ENCODE peak calls at places on chromosomes 5 and 9, in seven cellular contexts. G is stomach, W is cardiac fibroblast, B is endothelial cell, T is GM13976, K is progenitor cell of endocrine pancreas, Z is heart left ventricle. U is an unnamed sample.

GRCh38 chr9:104247899-104248460 is 153.9 kb downstream of the SMC2 start:
- DNase-seq in K (no peak), Z (no peak), W (peak), T (no peak), B (no peak), G (no peak), U (no peak)

GRCh38 chr9:110744753-110745522 is 76.3 kb downstream of the MUSK start:
- DNase-seq in G (no peak), B (no peak), K (no peak), W (peak), Z (no peak), T (no peak), U (no peak)

GRCh38 chr5:33969572-33970452 is 14.7 kb downstream of the SLC45A2 start:
- DNase-seq in W (peak), G (no peak), Z (peak), B (peak), T (peak), K (no peak), U (no peak)

GRCh38 chr5:39650234-39650816 is 225.5 kb upstream of the DAB2 start:
- DNase-seq in T (no peak), K (no peak), W (peak), G (no peak), Z (no peak), B (no peak), U (no peak)

GRCh38 chr5:137137013-137137632 is 362.0 kb downstream of the SPOCK1 start:
- DNase-seq in G (no peak), W (peak), T (no peak), Z (no peak), B (no peak), K (no peak), U (no peak)

GRCh38 chr9:94879230-94879629 is 152.7 kb downstream of the AOPEP start:
- DNase-seq in K (no peak), B (no peak), T (no peak), Z (no peak), W (no peak), G (no peak), U (no peak)

GRCh38 chr5:179256229-179257189 is 88.8 kb downstream of the ADAMTS2 start:
- DNase-seq in W (no peak), B (no peak), G (no peak), Z (peak), T (no peak), K (no peak), U (peak)

GRCh38 chr5:120091376-120091948 is 372.6 kb upstream of the PRR16 start:
- DNase-seq in G (no peak), W (peak), T (no peak), K (no peak), Z (no peak), B (no peak), U (no peak)

GRCh38 chr5:88808153-88808552 is 74.8 kb downstream of the MEF2C start:
- DNase-seq in K (no peak), B (no peak), W (no peak), Z (no peak), T (no peak), G (no peak), U (no peak)

GRCh38 chr9:93813687-93814560 is 141.2 kb downstream of the BARX1 start:
- DNase-seq in G (no peak), Z (no peak), W (no peak), K (no peak), T (peak), B (no peak), U (no peak)

GRCh38 chr9:122366074-122366672 is 4.7 kb upstream of the PTGS1 start:
- DNase-seq in W (no peak), T (no peak), G (no peak), K (no peak), B (no peak), Z (no peak), U (peak)

GRCh38 chr5:140488914-140489313 is 58.5 kb upstream of the EIF4EBP3 start:
- DNase-seq in Z (no peak), T (no peak), G (no peak), W (no peak), K (no peak), B (no peak), U (no peak)

GRCh38 chr5:3596261-3596825 is 711 bp downstream of the IRX1 start:
- DNase-seq in K (no peak), B (no peak), G (no peak), Z (no peak), T (no peak), W (no peak), U (no peak)

GRCh38 chr9:136328622-136329041 is 1.3 kb downstream of the GPSM1 start:
- DNase-seq in Z (no peak), K (no peak), B (no peak), G (no peak), T (no peak), W (peak), U (no peak)

GRCh38 chr5:67996596-67996995 is 219.0 kb upstream of the PIK3R1 start:
- DNase-seq in B (no peak), G (no peak), W (no peak), K (no peak), Z (no peak), T (no peak), U (no peak)

GRCh38 chr5:58455066-58455465 is 4.8 kb downstream of the PLK2 start:
- DNase-seq in K (no peak), G (no peak), B (no peak), T (no peak), W (peak), Z (no peak), U (no peak)

GRCh38 chr9:33921967-33922895 is 105.3 kb downstream of the UBE2R2 start:
- DNase-seq in T (no peak), B (peak), G (no peak), W (peak), K (no peak), Z (no peak), U (no peak)

GRCh38 chr9:31166516-31166915 is 1217.9 kb upstream of the ACO1 start:
- DNase-seq in T (no peak), B (no peak), W (no peak), Z (no peak), G (no peak), K (no peak), U (no peak)

GRCh38 chr5:174154559-174154958 is 109.1 kb downstream of the NSG2 start:
- DNase-seq in G (no peak), W (no peak), K (no peak), T (no peak), Z (no peak), B (no peak), U (no peak)

GRCh38 chr5:157108961-157109360 is at the start of gene HAVCR2:
- DNase-seq in Z (peak), W (no peak), B (no peak), G (peak), T (peak), K (no peak), U (no peak)

GRCh38 chr5:132012385-132013005 is 1.0 kb upstream of the ACSL6 start:
- DNase-seq in W (peak), K (peak), Z (peak), G (peak), T (no peak), B (peak), U (peak)

GRCh38 chr9:16276866-16277265 is 593.6 kb downstream of the BNC2 start:
- DNase-seq in K (no peak), W (no peak), B (no peak), Z (no peak), T (no peak), G (no peak), U (no peak)

GRCh38 chr9:17571825-17572224 is 7.0 kb upstream of the SH3GL2 start:
- DNase-seq in Z (no peak), W (no peak), B (no peak), T (no peak), K (no peak), G (no peak), U (no peak)

GRCh38 chr5:124744170-124744911 is 2.1 kb downstream of the ZNF608 start:
- DNase-seq in Z (peak), K (no peak), G (peak), B (peak), T (no peak), W (peak), U (no peak)

GRCh38 chr9:80175286-80175906 is 603.6 kb downstream of the TLE4 start:
- DNase-seq in K (no peak), T (peak), B (no peak), G (peak), Z (no peak), W (peak), U (no peak)

GRCh38 chr5:171757853-171758535 is 27.6 kb upstream of the SMIM23 start:
- DNase-seq in G (no peak), W (peak), Z (no peak), B (no peak), K (no peak), T (no peak), U (no peak)

GRCh38 chr9:17116400-17116837 is 18.4 kb upstream of the CNTLN start:
- DNase-seq in K (no peak), G (no peak), T (no peak), Z (no peak), B (no peak), W (peak), U (no peak)

GRCh38 chr9:115198018-115198417 is 80.1 kb upstream of the TNC start:
- DNase-seq in Z (peak), G (no peak), W (peak), B (no peak), T (no peak), K (no peak), U (no peak)

GRCh38 chr9:128987800-128988199 is 40.3 kb downstream of the NUP188 start:
- DNase-seq in W (peak), T (no peak), Z (no peak), G (no peak), B (no peak), K (no peak), U (peak)

GRCh38 chr9:93261735-93262523 is 78.0 kb downstream of the WNK2 start:
- DNase-seq in W (no peak), G (peak), Z (no peak), B (no peak), K (no peak), T (peak), U (peak)

GRCh38 chr5:133962801-133963476 is 5.5 kb downstream of the C5orf15 start:
- DNase-seq in K (no peak), B (no peak), W (peak), T (no peak), Z (no peak), G (no peak), U (no peak)

GRCh38 chr9:127958728-127959127 is 21.1 kb upstream of the DPM2 start:
- DNase-seq in G (no peak), Z (no peak), K (no peak), W (no peak), B (no peak), T (no peak), U (no peak)

GRCh38 chr9:127959841-127960409 is 20.9 kb downstream of the EEIG1 start:
- DNase-seq in T (no peak), W (no peak), Z (no peak), B (no peak), G (no peak), K (no peak), U (no peak)

GRCh38 chr9:127954831-127955293 is 17.2 kb upstream of the DPM2 start:
- DNase-seq in K (no peak), T (no peak), Z (no peak), G (no peak), W (no peak), B (no peak), U (no peak)

GRCh38 chr9:127953768-127954505 is 16.3 kb upstream of the DPM2 start:
- DNase-seq in W (no peak), T (no peak), G (no peak), K (no peak), B (no peak), Z (no peak), U (no peak)

DNA sequence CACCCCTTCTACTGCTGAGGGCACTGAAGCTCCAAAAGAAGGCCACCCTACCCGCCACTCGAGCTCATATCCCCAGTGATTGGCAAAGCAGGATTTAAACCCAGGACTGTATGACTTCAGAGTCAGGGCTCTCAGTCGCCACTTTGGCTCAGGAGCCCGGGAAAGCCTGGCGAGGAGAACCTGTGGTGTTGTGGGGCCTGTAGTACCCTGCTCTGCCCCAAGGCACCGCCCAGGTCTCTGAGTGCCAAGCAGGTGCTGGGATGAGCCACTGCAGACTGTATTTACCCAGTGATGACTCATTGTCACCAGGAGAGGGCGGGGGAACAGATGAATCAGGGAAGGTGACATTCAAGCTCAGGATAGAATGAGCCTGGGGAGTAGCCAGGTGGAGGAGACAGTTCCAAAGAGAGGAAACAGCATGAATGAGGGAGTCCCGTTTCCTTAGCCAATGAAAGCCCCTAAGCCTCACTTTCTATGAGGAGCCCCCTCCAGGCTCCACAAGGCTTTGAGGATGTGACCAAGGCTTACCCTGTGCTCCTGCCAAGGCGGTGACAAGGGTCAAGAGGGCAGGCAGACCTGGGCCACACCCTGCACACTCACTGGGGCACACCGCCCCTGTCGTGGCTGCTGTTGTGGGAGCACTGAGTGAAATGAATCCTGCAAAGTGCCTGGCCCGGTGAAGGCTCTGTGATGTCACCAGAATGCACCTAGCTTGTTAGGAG is 17.8 kb upstream of the DPM2 start:
- DNase-seq in Z (peak), B (no peak), W (peak), T (peak), K (no peak), G (peak), U (no peak)
- TF ChIP-seq CTCF in Z (peak), B (no peak), W (no peak), T (peak), K (peak), G (peak), U (peak)

GRCh38 chr9:125361837-125362531 is 100.4 kb downstream of the GAPVD1 start:
- DNase-seq in B (peak), G (no peak), Z (no peak), T (no peak), W (peak), K (no peak), U (no peak)
- TF ChIP-seq CTCF in B (peak), G (no peak), Z (peak), T (no peak), W (peak), K (peak), U (peak)

DNA sequence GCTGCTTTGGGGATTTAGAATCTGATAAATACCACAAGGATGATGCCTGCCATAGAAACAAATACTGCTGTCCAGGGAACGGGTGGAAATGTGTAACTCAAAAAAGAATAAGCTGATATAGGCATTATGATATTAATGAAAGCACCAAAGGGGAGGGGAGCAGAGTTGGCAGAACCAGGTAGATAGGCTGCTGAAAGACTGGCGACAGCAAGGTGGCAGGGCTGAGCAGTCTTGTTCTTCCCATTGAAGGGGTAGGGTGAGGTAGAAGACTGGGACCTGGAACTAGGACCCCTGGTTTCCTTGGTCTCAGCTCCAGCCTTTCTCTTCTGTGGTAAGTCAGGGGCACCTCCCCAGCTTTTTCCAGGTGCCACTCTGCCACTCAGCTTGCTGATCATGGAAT is 31.4 kb upstream of the TMOD1 start:
- DNase-seq in B (no peak), K (no peak), T (no peak), G (no peak), W (no peak), Z (no peak), U (no peak)
- TF ChIP-seq CTCF in B (no peak), K (peak), T (peak), G (no peak), W (peak), Z (no peak), U (peak)

GRCh38 chr9:73680831-73681230 is 529.2 kb downstream of the ANXA1 start:
- DNase-seq in W (peak), B (no peak), Z (no peak), G (no peak), K (no peak), T (no peak), U (no peak)

GRCh38 chr9:73689091-73689870 is 537.6 kb downstream of the ANXA1 start:
- DNase-seq in B (no peak), G (no peak), K (no peak), W (no peak), T (no peak), Z (no peak), U (no peak)

GRCh38 chr9:73685786-73686185 is 534.1 kb downstream of the ANXA1 start:
- DNase-seq in K (no peak), B (no peak), Z (no peak), T (no peak), W (no peak), G (no peak), U (no peak)

GRCh38 chr9:73684601-73685000 is 532.9 kb downstream of the ANXA1 start:
- DNase-seq in K (no peak), G (no peak), T (no peak), B (no peak), W (peak), Z (no peak), U (no peak)

GRCh38 chr9:73683862-73684591 is 532.4 kb downstream of the ANXA1 start:
- DNase-seq in G (no peak), K (no peak), T (no peak), B (no peak), W (peak), Z (no peak), U (no peak)
- TF ChIP-seq CTCF in G (peak), K (peak), T (peak), B (peak), W (peak), Z (no peak), U (peak)

DNA sequence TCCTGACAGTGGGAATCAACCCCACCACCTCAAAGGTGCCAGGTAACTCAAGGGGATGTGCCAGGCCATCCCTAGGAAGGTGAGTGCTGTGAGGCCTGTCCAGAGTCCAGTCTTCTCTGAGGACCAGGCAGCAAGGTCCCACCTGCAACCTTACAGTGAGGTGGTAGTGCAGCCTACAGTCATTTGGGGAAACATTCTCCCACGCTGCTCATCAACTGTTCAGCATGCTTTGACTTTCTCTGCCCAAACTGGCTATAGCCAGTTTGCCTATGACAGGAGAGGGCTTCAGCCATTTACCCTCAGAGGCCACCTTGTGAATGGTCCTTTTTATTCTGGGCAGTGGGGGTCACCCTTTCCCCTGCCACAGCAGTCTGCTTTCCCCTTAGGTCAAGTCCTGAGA is 81.9 kb downstream of the ATPSCKMT start:
- DNase-seq in T (no peak), K (no peak), B (no peak), W (no peak), G (no peak), Z (no peak), U (no peak)
- TF ChIP-seq CTCF in T (no peak), K (no peak), B (no peak), W (no peak), G (no peak), Z (no peak), U (no peak)

DNA sequence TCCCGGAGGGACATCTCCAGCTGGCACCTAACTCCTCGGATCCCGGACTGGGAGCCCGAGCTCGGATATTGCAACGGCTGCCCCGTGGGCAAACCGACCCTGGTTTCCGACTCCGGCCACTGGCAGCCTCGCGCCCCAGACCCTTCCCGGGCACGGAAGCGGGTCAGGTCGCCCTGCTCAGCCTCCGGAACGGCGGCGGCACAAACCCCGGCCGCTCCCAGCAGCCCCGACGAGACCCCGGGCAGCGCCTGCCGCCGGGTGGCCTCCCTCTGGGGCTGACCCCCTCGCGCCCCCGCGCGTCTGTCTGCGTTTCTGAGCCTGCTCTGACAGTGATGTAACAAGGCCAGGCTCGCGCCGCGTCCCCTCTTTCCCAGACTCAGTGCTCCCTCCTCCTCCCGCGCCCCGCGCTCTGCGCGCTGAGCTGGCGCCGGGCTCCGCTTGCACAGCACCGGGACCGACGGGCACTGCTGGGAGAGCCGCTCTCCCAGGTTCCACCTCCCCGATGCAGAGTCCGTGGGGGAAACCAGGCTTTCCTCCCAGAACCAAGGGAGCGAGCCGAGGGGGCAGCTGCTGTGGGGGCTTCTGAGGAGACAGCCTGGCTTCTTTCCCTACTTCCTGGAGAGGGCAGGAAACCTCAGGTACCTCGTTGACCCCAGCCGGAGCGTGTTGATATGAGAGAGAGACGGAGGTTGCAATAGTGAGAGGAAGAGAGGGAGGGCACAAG is at the start of gene TMEM215:
- DNase-seq in W (no peak), Z (no peak), B (peak), T (no peak), K (peak), G (no peak), U (peak)
- TF ChIP-seq CTCF in W (no peak), Z (no peak), B (no peak), T (no peak), K (peak), G (no peak), U (no peak)

GRCh38 chr9:130896233-130897012 is at the start of gene QRFP:
- DNase-seq in W (no peak), T (no peak), Z (no peak), B (no peak), G (no peak), K (no peak), U (no peak)
- TF ChIP-seq CTCF in W (no peak), T (no peak), Z (no peak), B (no peak), G (no peak), K (no peak), U (no peak)

GRCh38 chr5:96344678-96345612 is 88.1 kb downstream of the PCSK1 start:
- DNase-seq in Z (no peak), G (peak), B (peak), T (peak), K (no peak), W (peak), U (no peak)
- TF ChIP-seq CTCF in Z (peak), G (peak), B (peak), T (peak), K (peak), W (peak), U (peak)

GRCh38 chr5:151159649-151160373 is 2.2 kb upstream of the ANXA6 start:
- DNase-seq in W (no peak), T (no peak), K (no peak), Z (no peak), B (no peak), G (no peak), U (no peak)
- TF ChIP-seq CTCF in W (no peak), T (no peak), K (no peak), Z (no peak), B (no peak), G (no peak), U (no peak)

U was measured in chondrocyte.